ENCODE peak calls at places on chromosomes 13 and 19, in four cellular contexts. One of them, this sample, is unnamed.

GRCh38 chr13:50244913-50245574 is 229.8 kb downstream of the KCNRG start:
- DNase-seq in SJSA1: peak; percentile 74
- DNase-seq in brain microvascular endothelial cell: peak; percentile 91
- DNase-seq in thyroid gland: no peak
- DNase-seq in this sample: peak; percentile 92

GRCh38 chr13:23212621-23213020 is 31.8 kb downstream of the SGCG start:
- DNase-seq in brain microvascular endothelial cell: peak; percentile 78
- DNase-seq in SJSA1: no peak
- DNase-seq in thyroid gland: no peak
- DNase-seq in this sample: no peak

GRCh38 chr13:72565893-72566292 is 161.5 kb downstream of the MZT1 start:
- DNase-seq in SJSA1: no peak
- DNase-seq in brain microvascular endothelial cell: peak; percentile 11
- DNase-seq in thyroid gland: no peak
- DNase-seq in this sample: no peak

GRCh38 chr13:108902557-108903155 is 273.2 kb downstream of the MYO16 start:
- DNase-seq in thyroid gland: no peak
- DNase-seq in SJSA1: no peak
- DNase-seq in brain microvascular endothelial cell: no peak
- DNase-seq in this sample: no peak

GRCh38 chr13:97266734-97267417 is 44.7 kb downstream of the MBNL2 start:
- DNase-seq in thyroid gland: no peak
- DNase-seq in SJSA1: no peak
- DNase-seq in brain microvascular endothelial cell: peak; percentile 57
- DNase-seq in this sample: no peak

GRCh38 chr13:28494861-28495585 is at the start of gene FLT1:
- DNase-seq in brain microvascular endothelial cell: no peak
- DNase-seq in thyroid gland: peak; percentile 30
- DNase-seq in SJSA1: no peak
- DNase-seq in this sample: no peak

GRCh38 chr13:78712866-78713265 is 53.9 kb upstream of the OBI1 start:
- DNase-seq in thyroid gland: no peak
- DNase-seq in brain microvascular endothelial cell: no peak
- DNase-seq in SJSA1: no peak
- DNase-seq in this sample: no peak

GRCh38 chr13:86052141-86052540 is 252.9 kb upstream of the SLITRK6 start:
- DNase-seq in brain microvascular endothelial cell: no peak
- DNase-seq in SJSA1: no peak
- DNase-seq in thyroid gland: no peak
- DNase-seq in this sample: no peak

GRCh38 chr13:66933994-66934393 is 296.1 kb downstream of the PCDH9 start:
- DNase-seq in brain microvascular endothelial cell: peak; percentile 86
- DNase-seq in SJSA1: peak; percentile 74
- DNase-seq in thyroid gland: no peak
- DNase-seq in this sample: peak; percentile 90

GRCh38 chr19:16371540-16371986 is 46.9 kb downstream of the KLF2 start:
- DNase-seq in SJSA1: peak; percentile 83
- DNase-seq in brain microvascular endothelial cell: no peak
- DNase-seq in thyroid gland: no peak
- DNase-seq in this sample: no peak

GRCh38 chr13:38952827-38953226 is 37.8 kb downstream of the STOML3 start:
- DNase-seq in SJSA1: no peak
- DNase-seq in thyroid gland: no peak
- DNase-seq in brain microvascular endothelial cell: no peak
- DNase-seq in this sample: no peak

GRCh38 chr13:69947577-69947976 is 160.0 kb upstream of the ATXN8OS start:
- DNase-seq in SJSA1: no peak
- DNase-seq in thyroid gland: no peak
- DNase-seq in brain microvascular endothelial cell: no peak
- DNase-seq in this sample: peak; percentile 7

GRCh38 chr13:104779311-104779710 is 1713.1 kb upstream of the SLC10A2 start:
- DNase-seq in thyroid gland: no peak
- DNase-seq in SJSA1: no peak
- DNase-seq in brain microvascular endothelial cell: peak; percentile 26
- DNase-seq in this sample: no peak

GRCh38 chr19:2081873-2082810 is 14.0 kb downstream of the MOB3A start:
- DNase-seq in thyroid gland: no peak
- DNase-seq in SJSA1: no peak
- DNase-seq in brain microvascular endothelial cell: no peak
- DNase-seq in this sample: no peak

GRCh38 chr13:103140001-103140671 is 73.9 kb upstream of the SLC10A2 start:
- DNase-seq in SJSA1: no peak
- DNase-seq in thyroid gland: no peak
- DNase-seq in brain microvascular endothelial cell: peak; percentile 33
- DNase-seq in this sample: no peak

GRCh38 chr19:46859637-46860124 is 1.1 kb upstream of the ARHGAP35 start:
- DNase-seq in SJSA1: peak; percentile 92
- DNase-seq in thyroid gland: peak; percentile 60
- DNase-seq in brain microvascular endothelial cell: peak; percentile 71
- DNase-seq in this sample: no peak

GRCh38 chr19:48881741-48882657 is 9.8 kb downstream of the PPP1R15A start:
- DNase-seq in thyroid gland: no peak
- DNase-seq in SJSA1: no peak
- DNase-seq in brain microvascular endothelial cell: no peak
- DNase-seq in this sample: no peak
- H3K27me3 ChIP-seq in thyroid gland: no peaks in the 10 kb centered on the region
- H3K27me3 ChIP-seq in SJSA1: no peaks in the 10 kb centered on the region
- H3K27me3 ChIP-seq in brain microvascular endothelial cell: no peaks in the 10 kb centered on the region
- H3K27me3 ChIP-seq in this sample: no peaks in the 10 kb centered on the region

GRCh38 chr19:10968527-10969081 is 7.8 kb downstream of the SMARCA4 start:
- DNase-seq in brain microvascular endothelial cell: no peak
- DNase-seq in thyroid gland: peak; percentile 81
- DNase-seq in SJSA1: no peak
- DNase-seq in this sample: no peak
- H3K4me3 ChIP-seq in brain microvascular endothelial cell: no peak overlapping the region
- H3K4me3 ChIP-seq in thyroid gland: no peak overlapping the region
- H3K4me3 ChIP-seq in SJSA1: no peak overlapping the region
- H3K4me3 ChIP-seq in this sample: no peak overlapping the region

GRCh38 chr19:50288954-50289353 is 40.2 kb downstream of the KCNC3 start:
- DNase-seq in brain microvascular endothelial cell: no peak
- DNase-seq in SJSA1: no peak
- DNase-seq in thyroid gland: no peak
- DNase-seq in this sample: no peak

GRCh38 chr19:50290011-50290410 is 39.2 kb downstream of the KCNC3 start:
- DNase-seq in SJSA1: no peak
- DNase-seq in thyroid gland: no peak
- DNase-seq in brain microvascular endothelial cell: no peak
- DNase-seq in this sample: no peak

GRCh38 chr19:50285833-50286232 is 43.3 kb downstream of the KCNC3 start:
- DNase-seq in SJSA1: no peak
- DNase-seq in brain microvascular endothelial cell: no peak
- DNase-seq in thyroid gland: no peak
- DNase-seq in this sample: no peak

GRCh38 chr19:50286443-50286842 is 42.7 kb downstream of the KCNC3 start:
- DNase-seq in SJSA1: no peak
- DNase-seq in brain microvascular endothelial cell: no peak
- DNase-seq in thyroid gland: no peak
- DNase-seq in this sample: no peak

DNA sequence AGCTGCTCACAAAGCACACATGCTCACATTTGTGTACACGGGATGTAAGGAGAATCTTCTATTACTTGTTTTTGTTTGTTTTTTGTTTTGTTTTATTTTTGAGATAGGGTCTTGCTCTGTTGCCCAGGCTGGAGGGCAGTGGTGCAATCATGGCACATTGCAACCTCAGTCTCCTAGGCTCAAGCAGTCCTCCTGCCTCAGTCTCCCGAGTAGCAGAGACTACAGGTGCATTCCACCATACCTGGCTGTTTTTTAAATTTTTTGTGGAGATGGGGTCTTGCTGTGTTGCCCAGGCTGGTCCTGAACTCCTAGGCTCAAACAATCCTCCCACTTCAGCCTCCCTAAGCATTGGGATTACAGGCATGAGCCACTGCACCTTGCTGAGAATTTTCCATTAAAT is 41.8 kb downstream of the KCNC3 start:
- DNase-seq in brain microvascular endothelial cell: no peak
- DNase-seq in SJSA1: no peak
- DNase-seq in thyroid gland: no peak
- DNase-seq in this sample: no peak
- H3K27me3 ChIP-seq in brain microvascular endothelial cell: no peaks in the 10 kb centered on the region
- H3K27me3 ChIP-seq in SJSA1: peaks cover under 1% of the 10 kb centered on the region
- H3K27me3 ChIP-seq in thyroid gland: no peaks in the 10 kb centered on the region
- H3K27me3 ChIP-seq in this sample: no peaks in the 10 kb centered on the region

GRCh38 chr19:8608858-8609209 is 1.7 kb downstream of the ADAMTS10 start:
- DNase-seq in brain microvascular endothelial cell: no peak
- DNase-seq in SJSA1: no peak
- DNase-seq in thyroid gland: no peak
- DNase-seq in this sample: no peak
- H3K4me3 ChIP-seq in brain microvascular endothelial cell: peak overlapping the region; percentile 84
- H3K4me3 ChIP-seq in SJSA1: peak overlapping the region; percentile 60
- H3K4me3 ChIP-seq in thyroid gland: peak overlapping the region; percentile 45
- H3K4me3 ChIP-seq in this sample: peak overlapping the region; percentile 69

GRCh38 chr13:99154064-99154463 is 46.6 kb upstream of the UBAC2 start:
- DNase-seq in brain microvascular endothelial cell: no peak
- DNase-seq in SJSA1: no peak
- DNase-seq in thyroid gland: no peak
- DNase-seq in this sample: no peak

GRCh38 chr13:99159331-99160061 is 41.2 kb upstream of the UBAC2 start:
- DNase-seq in thyroid gland: no peak
- DNase-seq in brain microvascular endothelial cell: no peak
- DNase-seq in SJSA1: peak; percentile 45
- DNase-seq in this sample: no peak

GRCh38 chr13:99158846-99159245 is 41.8 kb upstream of the UBAC2 start:
- DNase-seq in SJSA1: peak; percentile 62
- DNase-seq in thyroid gland: no peak
- DNase-seq in brain microvascular endothelial cell: no peak
- DNase-seq in this sample: no peak

GRCh38 chr13:99155821-99156220 is 44.8 kb upstream of the UBAC2 start:
- DNase-seq in SJSA1: no peak
- DNase-seq in thyroid gland: no peak
- DNase-seq in brain microvascular endothelial cell: no peak
- DNase-seq in this sample: no peak

DNA sequence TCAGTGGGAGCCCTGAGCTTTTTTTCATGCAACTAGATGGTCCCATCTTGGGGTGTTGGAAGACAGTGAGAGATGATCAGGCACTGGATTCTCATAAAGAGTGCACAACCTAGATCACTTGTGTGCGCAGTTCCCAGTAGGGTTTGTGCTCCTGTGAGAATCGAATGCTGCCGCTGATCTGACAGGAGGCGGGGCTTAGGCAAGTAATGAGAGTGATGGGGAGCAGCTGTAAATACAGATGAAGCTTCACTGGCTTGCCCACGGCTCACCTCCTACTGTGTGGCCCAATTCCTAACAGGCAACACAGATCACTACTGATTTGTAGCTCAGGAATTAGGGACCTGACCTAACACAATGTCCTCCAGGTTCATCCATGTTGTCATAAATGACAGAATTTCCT is 43.6 kb upstream of the UBAC2 start:
- DNase-seq in SJSA1: peak; percentile 65
- DNase-seq in thyroid gland: no peak
- DNase-seq in brain microvascular endothelial cell: no peak
- DNase-seq in this sample: no peak
- H3K27me3 ChIP-seq in SJSA1: peaks cover 17% of the 10 kb centered on the region
- H3K27me3 ChIP-seq in thyroid gland: no peaks in the 10 kb centered on the region
- H3K27me3 ChIP-seq in brain microvascular endothelial cell: no peaks in the 10 kb centered on the region
- H3K27me3 ChIP-seq in this sample: peaks cover 3% of the 10 kb centered on the region